ENCODE peak calls at places on chromosomes 13 and 19, in four cellular contexts. S, K, J and M are unnamed samples.

GRCh38 chr19:56316728-56317127 is 2.1 kb upstream of the ZSCAN5A start:
- DNase-seq in K (no peak), S (no peak), J (no peak), M (no peak)

GRCh38 chr13:46593403-46593802 is 40.4 kb downstream of the LRCH1 start:
- DNase-seq in S (no peak), K (no peak), J (peak), M (no peak)

GRCh38 chr13:28299941-28300340 is 161.6 kb downstream of the PAN3 start:
- DNase-seq in K (no peak), J (no peak), S (no peak), M (no peak)

GRCh38 chr19:4730740-4731171 is 7.1 kb upstream of the DPP9 start:
- DNase-seq in K (no peak), S (no peak), J (peak), M (no peak)

GRCh38 chr19:41407271-41407670 is 9.7 kb downstream of the BCKDHA start:
- DNase-seq in J (no peak), K (peak), S (no peak), M (peak)

GRCh38 chr13:31835932-31836331 is 96.6 kb downstream of the RXFP2 start:
- DNase-seq in K (no peak), J (no peak), S (no peak), M (no peak)

GRCh38 chr13:78121001-78121400 is 202.4 kb upstream of the EDNRB start:
- DNase-seq in S (no peak), J (no peak), K (no peak), M (no peak)

GRCh38 chr19:27795369-27795768 is 1417.6 kb downstream of the UQCRFS1 start:
- DNase-seq in S (no peak), K (no peak), J (no peak), M (no peak)

GRCh38 chr19:28502879-28503734 is 709.8 kb downstream of the UQCRFS1 start:
- DNase-seq in K (no peak), J (no peak), S (no peak), M (no peak)

GRCh38 chr13:24253520-24254150 is 55.7 kb upstream of the C1QTNF9 start:
- DNase-seq in S (peak), K (peak), J (no peak), M (no peak)

GRCh38 chr13:59047546-59047945 is 1116.2 kb downstream of the DIAPH3 start:
- DNase-seq in K (no peak), J (no peak), S (no peak), M (no peak)

GRCh38 chr13:97588993-97589392 is 155.0 kb downstream of the RAP2A start:
- DNase-seq in K (no peak), J (no peak), S (no peak), M (no peak)

GRCh38 chr19:28184997-28185396 is 1028.0 kb downstream of the UQCRFS1 start:
- DNase-seq in K (no peak), J (no peak), S (no peak), M (no peak)

GRCh38 chr19:39941615-39942507 is 7.4 kb upstream of the FCGBP start:
- DNase-seq in J (no peak), K (peak), S (no peak), M (peak)

GRCh38 chr13:42041017-42041683 is 7.3 kb upstream of the DGKH start:
- DNase-seq in K (no peak), S (peak), J (peak), M (peak)

GRCh38 chr13:110914293-110915056 is 394 bp downstream of the ANKRD10 start:
- DNase-seq in S (peak), J (peak), K (peak), M (peak)

GRCh38 chr19:6038634-6039405 is 60.9 kb upstream of the RANBP3 start:
- DNase-seq in K (no peak), J (no peak), S (no peak), M (no peak)

GRCh38 chr19:45370410-45371204 is at the start of gene ERCC2:
- DNase-seq in K (peak), S (peak), J (peak), M (peak)

GRCh38 chr13:23626730-23627129 is 56.5 kb downstream of the TNFRSF19 start:
- DNase-seq in S (no peak), K (no peak), J (no peak), M (no peak)

GRCh38 chr19:42601811-42602443 is 7.2 kb upstream of the CEACAM8 start:
- DNase-seq in K (no peak), J (no peak), S (no peak), M (peak)

GRCh38 chr13:20924758-20925394 is 22.3 kb upstream of the XPO4 start:
- DNase-seq in J (peak), K (peak), S (peak), M (peak)

GRCh38 chr19:23531231-23531790 is 136.0 kb upstream of the ZNF91 start:
- DNase-seq in S (no peak), J (no peak), K (no peak), M (no peak)

GRCh38 chr19:48509467-48510194 is 2.0 kb downstream of the LMTK3 start:
- DNase-seq in J (no peak), K (no peak), S (no peak), M (no peak)